ENCODE peak calls at places on chromosomes 13 and 19, in ten cellular contexts. U, Z, H, T, X, B, M, N, D and O are unnamed samples.
A peak's percentile ranks its signal among the peaks of the same experiment; 100 is the strongest.

GRCh38 chr13:59809564-59809963 is 354.2 kb downstream of the DIAPH3 start:
- DNase-seq in N (no peak), M (no peak), T (no peak), U (no peak), Z (no peak), H (no peak), D (no peak), B (no peak), X (no peak), O (no peak)

GRCh38 chr13:95957331-95957730 is 95.9 kb downstream of the UGGT2 start:
- DNase-seq in N (no peak), T (no peak), B (no peak), D (no peak), Z (peak; percentile 53), M (no peak), X (peak; percentile 2), U (no peak), H (no peak), O (no peak)

GRCh38 chr19:17671906-17672305 is 16.2 kb downstream of the UNC13A start:
- DNase-seq in H (no peak), M (no peak), D (no peak), N (no peak), U (no peak), X (peak; percentile 19), B (no peak), T (no peak), Z (peak; percentile 84), O (no peak)

GRCh38 chr19:3716147-3716668 is 8.0 kb downstream of the TJP3 start:
- DNase-seq in H (no peak), B (no peak), T (no peak), N (peak; percentile 49), Z (no peak), X (no peak), D (no peak), U (no peak), M (no peak), O (no peak)

GRCh38 chr13:49503951-49504350 is 8.2 kb downstream of the PHF11 start:
- DNase-seq in H (no peak), D (no peak), U (no peak), T (no peak), B (no peak), Z (no peak), M (no peak), N (no peak), X (no peak), O (no peak)

GRCh38 chr19:33134571-33135041 is 2.7 kb downstream of the WDR88 start:
- DNase-seq in H (no peak), Z (peak; percentile 80), X (no peak), U (no peak), N (no peak), T (no peak), D (no peak), M (peak; percentile 13), B (no peak), O (no peak)

GRCh38 chr13:101018720-101019119 is 344.1 kb upstream of the TMTC4 start:
- DNase-seq in T (no peak), U (no peak), H (no peak), N (no peak), D (no peak), M (no peak), X (no peak), Z (no peak), B (no peak), O (no peak)

GRCh38 chr19:38583985-38584305 is 33.8 kb downstream of the MAP4K1 start:
- DNase-seq in B (no peak), Z (no peak), X (no peak), M (no peak), H (no peak), N (no peak), T (no peak), D (no peak), U (no peak), O (no peak)

GRCh38 chr19:46614114-46614701 is 10.7 kb downstream of the PTGIR start:
- DNase-seq in Z (peak; percentile 96), X (peak; percentile 90), D (no peak), U (peak; percentile 88), B (peak; percentile 86), H (peak; percentile 88), T (no peak), M (peak; percentile 69), N (peak; percentile 85), O (peak; percentile 86)

GRCh38 chr19:12015015-12015752 is 20.3 kb downstream of the ZNF433 start:
- DNase-seq in M (no peak), N (no peak), H (no peak), U (no peak), X (no peak), Z (no peak), D (no peak), T (no peak), B (no peak), O (no peak)
- H3K9me3 ChIP-seq in M (peaks cover 55% of the 10 kb centered on the region), N (peaks cover 22% of the 10 kb centered on the region), H (peaks cover 59% of the 10 kb centered on the region), U (peaks cover 75% of the 10 kb centered on the region), X (peaks cover 18% of the 10 kb centered on the region), Z (peaks cover 93% of the 10 kb centered on the region), D (peaks cover 97% of the 10 kb centered on the region), T (peaks cover 71% of the 10 kb centered on the region), B (peaks cover 76% of the 10 kb centered on the region), O (peaks cover 44% of the 10 kb centered on the region)

GRCh38 chr19:15108845-15109767 is 1.9 kb downstream of the SYDE1 start:
- DNase-seq in Z (no peak), B (no peak), D (no peak), M (no peak), T (no peak), N (no peak), H (no peak), U (no peak), X (no peak), O (no peak)
- H3K36me3 ChIP-seq in Z (peaks cover 33% of the 10 kb centered on the region), B (peaks cover 40% of the 10 kb centered on the region), D (peaks cover 40% of the 10 kb centered on the region), M (no peaks in the 10 kb centered on the region), T (peaks cover 40% of the 10 kb centered on the region), N (no peaks in the 10 kb centered on the region), H (no peaks in the 10 kb centered on the region), U (peaks cover 52% of the 10 kb centered on the region), X (peaks cover 30% of the 10 kb centered on the region), O (peaks cover 48% of the 10 kb centered on the region)

DNA sequence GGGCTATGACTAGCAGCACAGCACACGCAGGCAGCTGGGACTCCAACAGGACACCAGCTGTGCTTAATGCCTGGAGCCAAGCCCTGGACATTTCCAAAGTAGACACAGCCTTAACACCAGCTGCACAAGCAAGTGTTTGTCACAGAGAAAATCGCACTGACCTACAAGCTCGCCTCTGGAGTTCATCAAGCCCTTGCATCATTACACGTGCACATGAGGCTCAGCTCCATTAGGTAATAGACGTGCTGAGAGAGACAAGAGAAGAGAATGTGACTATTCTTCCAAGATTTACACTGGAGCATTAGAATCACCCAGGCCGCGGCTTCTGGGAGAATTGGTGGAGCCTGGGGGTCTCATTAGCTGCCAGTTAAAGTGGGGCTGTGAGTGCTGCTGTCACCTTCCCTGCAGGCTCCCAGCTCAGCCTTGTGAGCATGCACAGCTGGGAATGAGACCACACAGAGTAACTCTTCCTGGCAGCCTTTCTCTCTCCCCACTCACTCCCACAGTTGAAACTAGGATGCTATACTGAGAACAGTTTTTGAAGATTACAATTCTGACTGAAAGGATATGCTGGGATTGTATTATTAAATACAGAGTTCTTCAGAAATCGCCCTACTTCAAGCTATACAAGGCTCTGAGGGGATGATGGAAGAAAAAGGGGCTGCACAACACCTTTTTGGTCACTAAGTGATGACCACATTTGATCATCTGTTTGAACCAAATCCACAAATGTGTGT is 10.6 kb downstream of the STOML3 start:
- DNase-seq in B (peak; percentile 22), T (no peak), M (no peak), N (no peak), D (no peak), Z (no peak), X (peak; percentile 8), H (peak; percentile 25), U (no peak), O (no peak)
- H3K27ac ChIP-seq in B (no peak overlapping the region), T (no peak overlapping the region), M (no peak overlapping the region), N (no peak overlapping the region), D (no peak overlapping the region), Z (peak overlapping the region; percentile 75), X (no peak overlapping the region), H (no peak overlapping the region), U (peak overlapping the region; percentile 55), O (no peak overlapping the region)

GRCh38 chr13:76723551-76724232 is 162.5 kb downstream of the KCTD12 start:
- DNase-seq in Z (peak; percentile 67), M (no peak), H (no peak), X (no peak), N (no peak), D (no peak), U (no peak), T (no peak), B (no peak), O (peak; percentile 25)

GRCh38 chr13:76720827-76721226 is 165.4 kb downstream of the KCTD12 start:
- DNase-seq in Z (no peak), H (no peak), T (no peak), N (no peak), X (no peak), D (no peak), M (no peak), U (no peak), B (no peak), O (no peak)

GRCh38 chr13:76722782-76723181 is 163.4 kb downstream of the KCTD12 start:
- DNase-seq in N (no peak), X (no peak), H (no peak), U (no peak), B (no peak), D (no peak), M (no peak), T (no peak), Z (no peak), O (no peak)

GRCh38 chr13:76729690-76730089 is 156.5 kb downstream of the KCTD12 start:
- DNase-seq in X (no peak), M (no peak), H (no peak), U (no peak), Z (no peak), D (no peak), T (no peak), B (no peak), N (no peak), O (no peak)

DNA sequence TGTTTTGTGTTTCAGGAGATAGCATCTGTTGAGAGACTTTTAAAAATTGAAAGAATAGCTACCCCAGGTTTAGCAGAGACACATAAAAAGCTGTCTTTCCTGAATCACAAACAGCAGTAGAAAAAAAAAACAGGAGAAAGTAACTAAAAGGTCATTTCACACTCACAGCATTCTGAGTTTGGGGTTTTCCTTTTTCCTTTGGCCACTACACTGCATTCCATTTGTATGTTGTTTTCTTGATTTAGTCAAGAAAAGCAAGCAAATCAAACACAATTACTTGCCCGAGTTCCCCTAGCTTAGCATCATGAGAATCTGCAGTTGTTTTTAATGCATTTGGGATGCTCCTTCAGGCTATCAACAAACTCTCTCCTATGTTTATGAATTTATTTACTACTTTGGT is 161.0 kb downstream of the KCTD12 start:
- DNase-seq in D (no peak), Z (no peak), B (no peak), N (no peak), T (no peak), H (no peak), M (no peak), U (no peak), X (no peak), O (no peak)
- H3K9me3 ChIP-seq in D (no peaks in the 10 kb centered on the region), Z (peaks cover 26% of the 10 kb centered on the region), B (no peaks in the 10 kb centered on the region), N (no peaks in the 10 kb centered on the region), T (no peaks in the 10 kb centered on the region), H (no peaks in the 10 kb centered on the region), M (no peaks in the 10 kb centered on the region), U (no peaks in the 10 kb centered on the region), X (no peaks in the 10 kb centered on the region), O (no peaks in the 10 kb centered on the region)